ENCODE peak calls at places on chromosomes 6 and 20, in seven cellular contexts. One of them, this sample, is unnamed.

GRCh38 chr6:105051941-105052471 is 95.1 kb downstream of the LIN28B start:
- DNase-seq in fibroblast of lung: no peak
- DNase-seq in GM20000: no peak
- DNase-seq in AG10803: peak; percentile 25
- DNase-seq in endodermal cell: no peak
- DNase-seq in right lobe of liver: no peak
- DNase-seq in glutamatergic neuron: no peak
- DNase-seq in this sample: no peak

GRCh38 chr6:170190046-170190445 is 100.8 kb downstream of the DLL1 start:
- DNase-seq in fibroblast of lung: no peak
- DNase-seq in GM20000: no peak
- DNase-seq in AG10803: no peak
- DNase-seq in endodermal cell: no peak
- DNase-seq in right lobe of liver: no peak
- DNase-seq in glutamatergic neuron: no peak
- DNase-seq in this sample: no peak

GRCh38 chr6:3330199-3330598 is 71.5 kb downstream of the PSMG4 start:
- DNase-seq in fibroblast of lung: no peak
- DNase-seq in GM20000: no peak
- DNase-seq in AG10803: no peak
- DNase-seq in endodermal cell: peak; percentile 78
- DNase-seq in right lobe of liver: no peak
- DNase-seq in glutamatergic neuron: peak; percentile 41
- DNase-seq in this sample: no peak

GRCh38 chr6:156646496-156646895 is 130.7 kb upstream of the ARID1B start:
- DNase-seq in fibroblast of lung: no peak
- DNase-seq in GM20000: no peak
- DNase-seq in AG10803: no peak
- DNase-seq in endodermal cell: no peak
- DNase-seq in right lobe of liver: no peak
- DNase-seq in glutamatergic neuron: no peak
- DNase-seq in this sample: no peak

GRCh38 chr20:54524849-54525248 is 49.5 kb downstream of the DOK5 start:
- DNase-seq in fibroblast of lung: no peak
- DNase-seq in GM20000: no peak
- DNase-seq in AG10803: no peak
- DNase-seq in endodermal cell: no peak
- DNase-seq in right lobe of liver: no peak
- DNase-seq in glutamatergic neuron: no peak
- DNase-seq in this sample: no peak

GRCh38 chr6:164098857-164099534 is 684.5 kb downstream of the QKI start:
- DNase-seq in fibroblast of lung: peak; percentile 52
- DNase-seq in GM20000: no peak
- DNase-seq in AG10803: no peak
- DNase-seq in endodermal cell: peak; percentile 59
- DNase-seq in right lobe of liver: no peak
- DNase-seq in glutamatergic neuron: no peak
- DNase-seq in this sample: no peak

GRCh38 chr6:133947302-133947900 is 5.6 kb upstream of the TBPL1 start:
- DNase-seq in fibroblast of lung: no peak
- DNase-seq in GM20000: no peak
- DNase-seq in AG10803: no peak
- DNase-seq in endodermal cell: no peak
- DNase-seq in right lobe of liver: no peak
- DNase-seq in glutamatergic neuron: no peak
- DNase-seq in this sample: no peak

GRCh38 chr20:55253765-55254164 is 751.6 kb downstream of the CBLN4 start:
- DNase-seq in fibroblast of lung: peak; percentile 3
- DNase-seq in GM20000: no peak
- DNase-seq in AG10803: no peak
- DNase-seq in endodermal cell: no peak
- DNase-seq in right lobe of liver: no peak
- DNase-seq in glutamatergic neuron: no peak
- DNase-seq in this sample: no peak

GRCh38 chr6:45398075-45398817 is 20.5 kb upstream of the SUPT3H start:
- DNase-seq in fibroblast of lung: no peak
- DNase-seq in GM20000: no peak
- DNase-seq in AG10803: no peak
- DNase-seq in endodermal cell: no peak
- DNase-seq in right lobe of liver: no peak
- DNase-seq in glutamatergic neuron: no peak
- DNase-seq in this sample: no peak

GRCh38 chr20:18971574-18971973 is 158.0 kb downstream of the SCP2D1 start:
- DNase-seq in fibroblast of lung: no peak
- DNase-seq in GM20000: no peak
- DNase-seq in AG10803: no peak
- DNase-seq in endodermal cell: no peak
- DNase-seq in right lobe of liver: no peak
- DNase-seq in glutamatergic neuron: no peak
- DNase-seq in this sample: no peak

GRCh38 chr20:38290829-38291581 is 13.0 kb upstream of the BPI start:
- DNase-seq in fibroblast of lung: peak; percentile 91
- DNase-seq in GM20000: no peak
- DNase-seq in AG10803: peak; percentile 66
- DNase-seq in endodermal cell: peak; percentile 89
- DNase-seq in right lobe of liver: no peak
- DNase-seq in glutamatergic neuron: no peak
- DNase-seq in this sample: peak; percentile 38

GRCh38 chr6:47630587-47630986 is 67.8 kb upstream of the ADGRF4 start:
- DNase-seq in fibroblast of lung: no peak
- DNase-seq in GM20000: no peak
- DNase-seq in AG10803: no peak
- DNase-seq in endodermal cell: no peak
- DNase-seq in right lobe of liver: no peak
- DNase-seq in glutamatergic neuron: no peak
- DNase-seq in this sample: no peak

GRCh38 chr6:47631248-47632196 is 66.9 kb upstream of the ADGRF4 start:
- DNase-seq in fibroblast of lung: peak; percentile 66
- DNase-seq in GM20000: peak; percentile 39
- DNase-seq in AG10803: peak; percentile 40
- DNase-seq in endodermal cell: peak; percentile 69
- DNase-seq in right lobe of liver: no peak
- DNase-seq in glutamatergic neuron: no peak
- DNase-seq in this sample: no peak

GRCh38 chr6:47626782-47627181 is 71.6 kb upstream of the ADGRF4 start:
- DNase-seq in fibroblast of lung: no peak
- DNase-seq in GM20000: no peak
- DNase-seq in AG10803: no peak
- DNase-seq in endodermal cell: no peak
- DNase-seq in right lobe of liver: no peak
- DNase-seq in glutamatergic neuron: no peak
- DNase-seq in this sample: no peak

GRCh38 chr6:47628448-47629272 is 69.7 kb upstream of the ADGRF4 start:
- DNase-seq in fibroblast of lung: no peak
- DNase-seq in GM20000: no peak
- DNase-seq in AG10803: no peak
- DNase-seq in endodermal cell: no peak
- DNase-seq in right lobe of liver: no peak
- DNase-seq in glutamatergic neuron: no peak
- DNase-seq in this sample: no peak

DNA sequence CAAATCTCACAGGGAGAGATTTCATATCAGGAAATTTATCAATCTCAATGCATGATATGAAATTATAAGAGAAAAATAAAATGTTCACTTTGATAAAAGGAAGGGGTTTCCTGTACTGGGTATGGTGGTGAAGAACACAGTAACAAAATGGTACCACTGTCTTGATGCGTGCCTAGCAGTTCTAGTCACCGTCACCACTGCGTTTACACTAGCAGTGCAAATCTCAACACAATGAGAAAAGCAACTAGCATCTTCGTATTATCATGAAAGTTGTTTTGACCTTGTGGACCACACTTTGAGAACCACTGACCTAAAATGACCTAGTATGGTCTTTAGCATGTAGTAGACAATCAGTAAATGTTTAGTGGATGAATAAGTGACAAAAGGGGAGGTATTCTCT is 68.4 kb upstream of the ADGRF4 start:
- DNase-seq in fibroblast of lung: no peak
- DNase-seq in GM20000: no peak
- DNase-seq in AG10803: no peak
- DNase-seq in endodermal cell: no peak
- DNase-seq in right lobe of liver: no peak
- DNase-seq in glutamatergic neuron: no peak
- DNase-seq in this sample: no peak
- TF ChIP-seq CTCF in fibroblast of lung: no peak
- TF ChIP-seq CTCF in GM20000: no peak
- TF ChIP-seq CTCF in AG10803: no peak
- TF ChIP-seq CTCF in endodermal cell: no peak
- TF ChIP-seq CTCF in right lobe of liver: no peak
- TF ChIP-seq CTCF in glutamatergic neuron: no peak
- TF ChIP-seq CTCF in this sample: no peak

DNA sequence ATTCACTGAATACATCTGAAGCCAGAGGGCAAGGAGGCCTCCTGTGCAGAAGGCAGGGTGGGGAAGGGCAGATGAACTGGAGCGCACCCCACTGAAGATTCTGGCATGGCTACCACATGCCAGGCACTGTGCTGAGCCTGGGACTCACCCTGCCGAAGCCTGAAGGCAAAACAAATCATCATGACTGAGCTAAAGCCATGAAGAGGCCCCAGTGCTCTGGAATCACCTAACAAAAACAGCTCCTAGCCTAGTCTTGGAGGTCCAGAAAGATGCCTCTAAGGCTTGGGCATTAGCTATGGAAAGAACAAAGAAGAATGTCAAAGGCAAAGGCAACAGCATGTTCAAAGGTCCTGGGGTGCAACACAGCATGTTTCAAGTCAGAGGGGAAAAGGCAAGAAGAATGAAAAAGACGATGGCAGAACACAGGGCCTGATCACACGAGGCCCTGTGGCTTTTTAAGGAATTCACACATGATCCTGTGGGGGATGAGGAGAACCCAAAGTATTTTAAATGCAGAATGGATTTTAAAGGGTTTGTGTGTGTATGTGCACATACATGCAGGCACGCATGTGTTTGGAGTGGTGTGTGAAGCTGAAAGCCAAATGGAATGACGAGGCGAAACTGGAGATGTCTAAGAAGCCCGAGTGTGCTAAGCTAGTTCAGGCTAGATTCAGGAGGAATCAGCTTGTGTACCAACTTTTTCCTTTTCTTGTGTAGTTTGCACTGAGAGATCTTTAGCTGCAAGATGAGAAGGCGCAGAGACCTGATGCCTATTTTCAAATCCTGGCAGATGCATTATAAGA is 261.4 kb downstream of the ZNF217 start:
- DNase-seq in fibroblast of lung: no peak
- DNase-seq in GM20000: no peak
- DNase-seq in AG10803: no peak
- DNase-seq in endodermal cell: no peak
- DNase-seq in right lobe of liver: no peak
- DNase-seq in glutamatergic neuron: no peak
- DNase-seq in this sample: no peak
- TF ChIP-seq CTCF in fibroblast of lung: no peak
- TF ChIP-seq CTCF in GM20000: no peak
- TF ChIP-seq CTCF in AG10803: no peak
- TF ChIP-seq CTCF in endodermal cell: no peak
- TF ChIP-seq CTCF in right lobe of liver: no peak
- TF ChIP-seq CTCF in glutamatergic neuron: no peak
- TF ChIP-seq CTCF in this sample: no peak

GRCh38 chr20:17721802-17722486 is 22.2 kb downstream of the BANF2 start:
- DNase-seq in fibroblast of lung: no peak
- DNase-seq in GM20000: no peak
- DNase-seq in AG10803: no peak
- DNase-seq in endodermal cell: peak; percentile 61
- DNase-seq in right lobe of liver: no peak
- DNase-seq in glutamatergic neuron: no peak
- DNase-seq in this sample: no peak
- TF ChIP-seq CTCF in fibroblast of lung: peak; percentile 8
- TF ChIP-seq CTCF in GM20000: no peak
- TF ChIP-seq CTCF in AG10803: peak; percentile 25
- TF ChIP-seq CTCF in endodermal cell: peak; percentile 51
- TF ChIP-seq CTCF in right lobe of liver: no peak
- TF ChIP-seq CTCF in glutamatergic neuron: no peak
- TF ChIP-seq CTCF in this sample: no peak

DNA sequence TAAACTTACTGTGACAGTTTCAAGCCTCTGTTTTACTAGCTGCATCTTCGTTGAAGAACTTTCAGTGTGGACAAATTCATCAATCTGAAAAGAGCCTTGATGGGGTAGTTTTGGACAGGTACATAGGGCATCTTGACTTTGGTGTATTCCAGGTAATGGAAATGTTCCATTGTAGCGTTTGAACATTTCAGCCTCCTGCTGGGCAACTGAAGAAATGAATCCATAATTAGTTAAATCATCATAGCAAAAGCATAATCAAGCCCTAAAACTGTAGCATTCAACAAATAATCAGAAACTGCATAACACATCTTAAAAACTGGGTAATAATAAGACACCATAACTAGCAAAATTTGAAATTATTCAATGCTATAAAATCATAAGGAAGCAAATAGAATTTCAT is 86.2 kb downstream of the AHI1 start:
- DNase-seq in fibroblast of lung: no peak
- DNase-seq in GM20000: no peak
- DNase-seq in AG10803: no peak
- DNase-seq in endodermal cell: no peak
- DNase-seq in right lobe of liver: no peak
- DNase-seq in glutamatergic neuron: no peak
- DNase-seq in this sample: no peak
- TF ChIP-seq CTCF in fibroblast of lung: no peak
- TF ChIP-seq CTCF in GM20000: no peak
- TF ChIP-seq CTCF in AG10803: peak; percentile 24
- TF ChIP-seq CTCF in endodermal cell: peak; percentile 55
- TF ChIP-seq CTCF in right lobe of liver: peak; percentile 16
- TF ChIP-seq CTCF in glutamatergic neuron: peak; percentile 61
- TF ChIP-seq CTCF in this sample: peak; percentile 64

This sample was measured in endothelial cell.